ENCODE peak calls at places on chromosome X, in five cellular contexts. I is stomach, T is PC-3, W is uterus, B is body of pancreas. O is an unnamed sample. For H3K4me1 and H3K27me3, the result is how much of the 10 kb centered on the place peaks cover.

GRCh38 chrX:154485150-154486051 is 1.0 kb downstream of the UBL4A start:
- DNase-seq in I (no peak), T (peak), W (no peak), B (peak), O (peak)

GRCh38 chrX:17077349-17077748 is 130.9 kb downstream of the REPS2 start:
- DNase-seq in I (no peak), T (no peak), W (no peak), B (no peak), O (no peak)

GRCh38 chrX:143635915-143636314 is at the start of gene SLITRK4:
- DNase-seq in I (no peak), T (peak), W (no peak), B (peak), O (no peak)

GRCh38 chrX:106718709-106719108 is 7.8 kb upstream of the RNF128 start:
- DNase-seq in I (no peak), T (no peak), W (no peak), B (peak), O (no peak)

GRCh38 chrX:9595131-9595530 is 130.3 kb downstream of the TBL1X start:
- DNase-seq in I (no peak), T (no peak), W (no peak), B (no peak), O (no peak)

GRCh38 chrX:153685179-153685536 is 2.6 kb upstream of the SLC6A8 start:
- DNase-seq in I (no peak), T (no peak), W (no peak), B (no peak), O (peak)

GRCh38 chrX:47278684-47279083 is 45.9 kb downstream of the USP11 start:
- DNase-seq in I (no peak), T (peak), W (no peak), B (no peak), O (no peak)

GRCh38 chrX:96685205-96686099 is 810 bp downstream of the DIAPH2 start:
- DNase-seq in I (peak), T (peak), W (peak), B (peak), O (peak)

GRCh38 chrX:85379174-85379907 is at the start of gene POF1B:
- DNase-seq in I (peak), T (no peak), W (no peak), B (peak), O (peak)

GRCh38 chrX:131063613-131064012 is 5.5 kb downstream of the ARHGAP36 start:
- DNase-seq in I (no peak), T (no peak), W (no peak), B (no peak), O (peak)

GRCh38 chrX:5810636-5811035 is 418.0 kb downstream of the NLGN4X start:
- DNase-seq in I (no peak), T (no peak), W (no peak), B (no peak), O (no peak)

GRCh38 chrX:80513620-80514019 is 93.4 kb downstream of the TENT5D start:
- DNase-seq in I (no peak), T (no peak), W (no peak), B (no peak), O (no peak)

GRCh38 chrX:23333842-23334535 is 660 bp upstream of the PTCHD1 start:
- DNase-seq in I (no peak), T (no peak), W (no peak), B (no peak), O (no peak)

GRCh38 chrX:121128946-121129345 is 81.5 kb downstream of the GLUD2 start:
- DNase-seq in I (no peak), T (no peak), W (no peak), B (no peak), O (peak)

GRCh38 chrX:16160729-16161128 is 6.6 kb upstream of the MAGEB17 start:
- DNase-seq in I (no peak), T (peak), W (no peak), B (no peak), O (no peak)

GRCh38 chrX:129755779-129756650 is 17.2 kb downstream of the XPNPEP2 start:
- DNase-seq in I (no peak), T (no peak), W (no peak), B (no peak), O (peak)

GRCh38 chrX:103098488-103098887 is 5.5 kb upstream of the NXF3 start:
- DNase-seq in I (no peak), T (no peak), W (no peak), B (no peak), O (no peak)

GRCh38 chrX:19862634-19863236 is 24.7 kb downstream of the SH3KBP1 start:
- DNase-seq in I (no peak), T (no peak), W (no peak), B (no peak), O (peak)

GRCh38 chrX:19860571-19860970 is 26.8 kb downstream of the SH3KBP1 start:
- DNase-seq in I (no peak), T (no peak), W (no peak), B (no peak), O (no peak)

GRCh38 chrX:19852014-19853005 is 35.1 kb downstream of the SH3KBP1 start:
- DNase-seq in I (no peak), T (peak), W (peak), B (no peak), O (no peak)

GRCh38 chrX:19855700-19856381 is 31.6 kb downstream of the SH3KBP1 start:
- DNase-seq in I (no peak), T (no peak), W (no peak), B (no peak), O (no peak)

DNA sequence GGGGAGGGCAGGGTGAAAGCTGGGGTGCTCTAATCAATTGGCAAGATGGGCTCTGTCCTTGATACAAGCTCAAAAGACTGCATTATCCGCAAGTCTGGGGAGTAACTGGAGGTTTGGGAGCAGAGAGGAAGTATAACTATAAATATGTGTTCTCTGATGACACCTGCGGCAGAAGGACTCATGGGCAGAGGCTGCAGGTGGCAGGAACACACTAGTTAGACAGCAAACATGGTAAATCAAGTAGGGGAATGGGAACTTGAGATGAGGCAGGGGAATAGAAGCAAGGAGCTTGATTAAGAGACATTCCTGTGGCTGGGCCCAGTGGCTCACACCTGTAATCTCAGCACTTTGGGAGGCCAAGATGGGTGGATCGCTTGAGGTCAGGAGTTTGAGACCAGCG is 30.3 kb downstream of the SH3KBP1 start:
- DNase-seq in I (no peak), T (no peak), W (no peak), B (no peak), O (no peak)
- H3K4me1 ChIP-seq in I (under half), T (under half), W (under half), B (under half), O (under half)

DNA sequence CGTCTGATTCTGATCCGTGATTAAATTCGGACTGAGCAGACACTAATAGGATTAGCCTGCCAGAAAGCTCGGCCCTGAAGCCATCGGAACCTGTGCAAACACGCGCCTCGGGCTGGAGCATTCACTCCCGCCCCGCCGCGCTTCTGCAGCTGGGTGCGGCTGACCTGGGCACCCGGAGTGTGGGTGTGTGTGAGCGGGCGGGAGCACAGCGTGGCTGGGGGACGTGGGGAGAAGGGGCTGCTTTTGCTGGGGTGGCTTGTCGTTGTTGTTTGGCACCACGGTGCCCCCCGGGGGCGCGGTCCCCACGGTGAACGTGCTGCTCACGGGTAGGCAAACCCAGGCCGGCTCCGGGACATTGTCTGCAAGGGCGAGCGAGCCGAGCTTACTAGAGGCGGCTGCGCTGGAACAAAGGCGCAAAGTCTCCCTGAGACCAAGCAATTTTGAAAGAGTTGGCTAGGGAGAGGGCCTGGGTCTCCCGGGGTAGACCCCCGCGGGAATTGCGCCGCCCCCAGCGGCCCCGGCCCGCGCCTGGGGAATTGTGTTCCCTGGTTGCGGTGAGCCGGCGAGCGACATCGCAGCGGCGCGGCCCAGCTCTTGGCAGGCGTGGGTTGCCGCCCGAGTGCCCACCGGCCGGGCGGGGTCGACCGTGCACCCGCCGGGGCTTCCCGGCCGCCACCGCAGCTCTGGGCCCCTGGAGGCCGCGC is 1.4 kb downstream of the MAMLD1 start:
- DNase-seq in I (no peak), T (peak), W (no peak), B (peak), O (peak)
- H3K27me3 ChIP-seq in I (under half), T (under half), W (under half), B (under half), O (under half)

GRCh38 chrX:2693123-2693438 is 2.0 kb downstream of the CD99 start:
- DNase-seq in I (no peak), T (no peak), W (no peak), B (no peak), O (no peak)

GRCh38 chrX:2693526-2694002 is 2.5 kb downstream of the CD99 start:
- DNase-seq in I (no peak), T (no peak), W (no peak), B (no peak), O (no peak)

GRCh38 chrX:2696698-2697215 is 5.7 kb downstream of the CD99 start:
- DNase-seq in I (no peak), T (peak), W (no peak), B (no peak), O (no peak)

GRCh38 chrX:2692221-2693122 is 1.4 kb downstream of the CD99 start:
- DNase-seq in I (peak), T (peak), W (no peak), B (peak), O (peak)

GRCh38 chrX:2694868-2695267 is 3.8 kb downstream of the CD99 start:
- DNase-seq in I (no peak), T (no peak), W (no peak), B (no peak), O (no peak)
- H3K4me1 ChIP-seq in I (half or more), T (under half), W (under half), B (half or more), O (under half)

DNA sequence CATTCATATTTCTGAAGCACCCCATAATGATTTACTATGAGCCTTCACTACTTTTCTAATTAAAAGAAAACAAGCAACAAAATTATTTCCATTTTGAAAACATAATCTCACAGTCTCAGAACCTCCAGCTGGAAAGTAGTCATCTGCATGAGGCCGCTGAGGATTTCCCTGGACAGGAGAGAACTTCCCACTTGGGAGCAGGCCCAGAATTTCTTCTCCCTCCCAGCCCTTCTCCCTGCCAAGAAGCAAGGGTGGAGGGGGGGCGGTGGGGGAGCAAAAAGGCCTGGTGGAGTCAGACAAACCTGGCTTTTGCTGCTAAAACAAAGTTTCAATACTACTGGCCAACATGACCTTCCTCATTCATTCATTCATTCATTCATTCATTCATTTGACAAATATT is 167.3 kb downstream of the PJA1 start:
- DNase-seq in I (no peak), T (peak), W (peak), B (peak), O (no peak)
- H3K27me3 ChIP-seq in I (under half), T (under half), W (under half), B (under half), O (under half)

GRCh38 chrX:262391-262909 is 18.7 kb upstream of the PLCXD1 start:
- DNase-seq in I (peak), T (no peak), W (no peak), B (peak), O (no peak)
- H3K4me1 ChIP-seq in I (under half), T (under half), W (under half), B (under half), O (under half)

GRCh38 chrX:2691543-2692220 is 587 bp downstream of the CD99 start:
- DNase-seq in I (peak), T (peak), W (peak), B (peak), O (peak)
- H3K27me3 ChIP-seq in I (under half), T (under half), W (under half), B (under half), O (under half)

GRCh38 chrX:43882294-43882681 is at the start of gene MAOB:
- DNase-seq in I (peak), T (no peak), W (peak), B (peak), O (no peak)

GRCh38 chrX:43881410-43882293 is 598 bp downstream of the MAOB start:
- DNase-seq in I (no peak), T (no peak), W (peak), B (peak), O (no peak)

GRCh38 chrX:43878902-43879526 is 3.2 kb downstream of the MAOB start:
- DNase-seq in I (no peak), T (no peak), W (peak), B (no peak), O (no peak)

GRCh38 chrX:43876680-43877079 is 5.6 kb downstream of the MAOB start:
- DNase-seq in I (no peak), T (no peak), W (no peak), B (no peak), O (no peak)

GRCh38 chrX:43880439-43880838 is 1.8 kb downstream of the MAOB start:
- DNase-seq in I (no peak), T (peak), W (no peak), B (no peak), O (no peak)
- H3K4me1 ChIP-seq in I (under half), T (under half), W (under half), B (under half), O (under half)

O was measured in HAP-1.